ENCODE peak calls at places on chromosomes 4 and X, in four cellular contexts. O is trophoblast cell, E is mesenchymal stem cell, B is IMR-90. Q is an unnamed sample.

GRCh38 chr4:48129307-48130014 is 4.6 kb downstream of the TXK start:
- DNase-seq in O (no peak), E (no peak), B (no peak), Q (no peak)

GRCh38 chr4:24850669-24851068 is 55.3 kb downstream of the SOD3 start:
- DNase-seq in O (no peak), E (peak; percentile 82), B (peak; percentile 94), Q (no peak)

GRCh38 chrX:74178536-74178935 is 125.4 kb upstream of the ZCCHC13 start:
- DNase-seq in O (no peak), E (no peak), B (no peak), Q (peak; percentile 58)

GRCh38 chrX:38260231-38260630 is 39.6 kb upstream of the SRPX start:
- DNase-seq in O (no peak), E (peak; percentile 42), B (peak; percentile 11), Q (peak; percentile 35)

GRCh38 chrX:9899640-9900075 is 67.5 kb upstream of the CLDN34 start:
- DNase-seq in O (no peak), E (peak; percentile 62), B (peak; percentile 91), Q (no peak)

GRCh38 chr4:39228377-39228776 is 46.0 kb downstream of the WDR19 start:
- DNase-seq in O (no peak), E (no peak), B (no peak), Q (no peak)

GRCh38 chr4:75698162-75698962 is 25.2 kb upstream of the G3BP2 start:
- DNase-seq in O (no peak), E (no peak), B (no peak), Q (no peak)

GRCh38 chrX:136047001-136047642 is 61.9 kb downstream of the SLC9A6 start:
- DNase-seq in O (no peak), E (peak; percentile 47), B (peak; percentile 42), Q (no peak)

GRCh38 chr4:23819041-23819511 is 70.8 kb downstream of the PPARGC1A start:
- DNase-seq in O (peak; percentile 2), E (peak; percentile 68), B (peak; percentile 45), Q (no peak)

GRCh38 chr4:87304659-87305277 is 17.9 kb downstream of the HSD17B13 start:
- DNase-seq in O (no peak), E (peak; percentile 17), B (peak; percentile 35), Q (no peak)

GRCh38 chr4:117249333-117249732 is 164.0 kb upstream of the TRAM1L1 start:
- DNase-seq in O (no peak), E (no peak), B (no peak), Q (no peak)

GRCh38 chr4:142379277-142380051 is 466.6 kb downstream of the INPP4B start:
- DNase-seq in O (peak; percentile 74), E (peak; percentile 76), B (peak; percentile 90), Q (no peak)

GRCh38 chrX:153551135-153551534 is 33.7 kb downstream of the ATP2B3 start:
- DNase-seq in O (peak; percentile 69), E (peak; percentile 11), B (peak; percentile 17), Q (no peak)

GRCh38 chr4:68426516-68426915 is 20.7 kb upstream of the TMPRSS11E start:
- DNase-seq in O (no peak), E (no peak), B (no peak), Q (no peak)

GRCh38 chrX:138885886-138886285 is 174.4 kb upstream of the FGF13 start:
- DNase-seq in O (no peak), E (peak; percentile 0), B (no peak), Q (no peak)

GRCh38 chr4:25916870-25917269 is 2.9 kb downstream of the SMIM20 start:
- DNase-seq in O (no peak), E (no peak), B (no peak), Q (no peak)

GRCh38 chr4:184958127-184958806 is 60.0 kb upstream of the HELT start:
- DNase-seq in O (no peak), E (no peak), B (no peak), Q (peak; percentile 12)

GRCh38 chr4:6811165-6811564 is 28.6 kb downstream of the KIAA0232 start:
- DNase-seq in O (no peak), E (no peak), B (no peak), Q (no peak)

GRCh38 chrX:79604364-79604763 is 237.2 kb upstream of the ITM2A start:
- DNase-seq in O (no peak), E (no peak), B (no peak), Q (no peak)

GRCh38 chr4:136383126-136383525 is 1149.2 kb downstream of the PCDH18 start:
- DNase-seq in O (no peak), E (no peak), B (peak; percentile 13), Q (no peak)

GRCh38 chr4:4673070-4673469 is 131.2 kb upstream of the STX18 start:
- DNase-seq in O (peak; percentile 32), E (peak; percentile 36), B (no peak), Q (peak; percentile 97)

GRCh38 chrX:151697537-151697936 is 2.3 kb downstream of the PRRG3 start:
- DNase-seq in O (no peak), E (no peak), B (no peak), Q (no peak)

GRCh38 chr4:40924096-40924792 is 174.5 kb downstream of the NSUN7 start:
- DNase-seq in O (peak; percentile 48), E (peak; percentile 65), B (peak; percentile 49), Q (peak; percentile 63)

GRCh38 chrX:103730746-103731508 is 20.2 kb downstream of the TMEM31 start:
- DNase-seq in O (no peak), E (peak; percentile 66), B (peak; percentile 86), Q (no peak)

GRCh38 chr4:128450326-128451120 is 162.9 kb upstream of the PGRMC2 start:
- DNase-seq in O (peak; percentile 61), E (no peak), B (peak; percentile 26), Q (no peak)

GRCh38 chr4:139912423-139912822 is 241.6 kb downstream of the MAML3 start:
- DNase-seq in O (no peak), E (no peak), B (peak; percentile 50), Q (no peak)

GRCh38 chr4:4575284-4576211 is 33.7 kb upstream of the STX18 start:
- DNase-seq in O (peak; percentile 40), E (peak; percentile 72), B (peak; percentile 18), Q (peak; percentile 84)

GRCh38 chrX:12992544-12993118 is 17.7 kb downstream of the TMSB4X start:
- DNase-seq in O (no peak), E (no peak), B (no peak), Q (no peak)

GRCh38 chrX:19799319-19800182 is 87.8 kb downstream of the SH3KBP1 start:
- DNase-seq in O (no peak), E (no peak), B (peak; percentile 31), Q (no peak)

GRCh38 chrX:93538575-93538974 is 134.8 kb downstream of the NAP1L3 start:
- DNase-seq in O (no peak), E (no peak), B (no peak), Q (no peak)

GRCh38 chr4:66943117-66943516 is 602.2 kb downstream of the CENPC start:
- DNase-seq in O (no peak), E (no peak), B (no peak), Q (no peak)

GRCh38 chr4:123308667-123309066 is 87.9 kb upstream of the SPRY1 start:
- DNase-seq in O (no peak), E (no peak), B (no peak), Q (no peak)

GRCh38 chr4:163941221-163941865 is 446.9 kb downstream of the TMA16 start:
- DNase-seq in O (no peak), E (peak; percentile 2), B (no peak), Q (no peak)

GRCh38 chrX:50691820-50692219 is 122.2 kb downstream of the SHROOM4 start:
- DNase-seq in O (peak; percentile 3), E (peak; percentile 54), B (peak; percentile 48), Q (peak; percentile 33)

GRCh38 chr4:101265816-101266172 is 81.5 kb downstream of the PPP3CA start:
- DNase-seq in O (no peak), E (no peak), B (no peak), Q (no peak)

GRCh38 chrX:1361910-1362309 is 25.3 kb downstream of the IL3RA start:
- DNase-seq in O (no peak), E (no peak), B (no peak), Q (no peak)

GRCh38 chrX:66602381-66602938 is 36.4 kb downstream of the EDA2R start:
- DNase-seq in O (no peak), E (no peak), B (no peak), Q (no peak)

GRCh38 chrX:103647630-103648029 is 18.9 kb downstream of the TCEAL1 start:
- DNase-seq in O (no peak), E (no peak), B (no peak), Q (no peak)

DNA sequence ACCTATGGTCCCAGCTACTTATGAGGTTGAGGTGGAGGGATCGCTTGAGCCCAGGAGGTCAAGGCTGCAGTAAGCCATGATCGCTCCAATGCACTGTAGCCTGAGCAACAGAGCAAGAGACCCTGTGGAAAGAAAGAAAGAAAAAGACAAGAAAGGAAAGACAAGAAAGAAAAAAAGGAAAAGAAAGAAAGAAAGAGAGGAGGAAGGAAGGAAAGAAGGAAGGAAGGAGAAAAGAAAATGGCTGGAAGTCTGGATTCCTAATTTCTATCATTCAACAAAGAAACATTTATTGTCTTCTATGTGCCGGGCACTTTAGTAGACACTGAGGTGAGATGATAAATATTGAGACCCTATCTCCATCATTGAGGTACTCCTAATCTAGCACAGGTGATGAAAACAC is 26.8 kb upstream of the BCORL1 start:
- DNase-seq in O (no peak), E (no peak), B (no peak), Q (no peak)
- H3K27me3 ChIP-seq in O (no peaks in the 10 kb centered on the region), E (peaks cover 41% of the 10 kb centered on the region), B (peaks cover 9% of the 10 kb centered on the region), Q (peaks cover 65% of the 10 kb centered on the region)

DNA sequence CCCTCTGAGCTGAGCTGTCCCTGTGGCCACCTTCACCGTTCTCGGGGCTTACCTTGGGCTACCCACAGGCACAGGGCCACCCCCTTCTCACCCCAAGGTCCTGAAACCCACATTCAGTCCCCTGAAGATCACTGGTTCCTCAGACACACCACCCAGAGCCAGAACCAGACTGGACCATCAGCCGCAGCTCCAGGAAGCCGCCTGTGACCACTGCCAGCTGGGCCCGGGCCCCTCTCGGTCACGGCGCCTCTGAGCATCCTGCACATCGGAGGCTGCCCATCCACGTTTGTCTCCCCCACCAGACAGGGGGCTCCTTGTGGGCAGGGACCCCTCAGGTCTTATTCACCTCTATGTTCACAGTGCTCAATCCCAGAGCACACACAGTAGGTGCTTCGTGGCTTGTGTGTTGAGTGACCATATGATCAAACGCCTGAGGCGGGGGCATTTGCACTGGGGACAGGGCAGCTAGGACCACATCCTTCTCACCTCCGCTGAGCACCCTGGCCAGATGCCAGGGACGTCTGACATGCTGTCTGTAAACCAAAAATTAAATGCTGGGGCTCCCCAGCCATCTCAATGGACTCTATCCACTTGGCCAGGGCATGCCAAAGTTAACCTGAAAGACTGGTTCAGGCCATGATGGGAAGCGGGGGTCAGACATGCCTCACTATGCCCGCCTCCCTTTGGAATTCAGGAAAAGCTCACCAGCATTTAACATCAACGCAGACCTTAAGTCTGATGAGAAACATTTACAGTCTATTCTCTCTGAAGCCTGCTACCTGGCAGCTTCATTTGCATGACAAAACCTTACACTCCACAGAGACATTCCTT is 109.4 kb upstream of the AFAP1 start:
- DNase-seq in O (no peak), E (no peak), B (no peak), Q (peak; percentile 74)
- H3K14ac ChIP-seq in O (no peak overlapping the region), E (no peak overlapping the region), B (no peak overlapping the region), Q (peak overlapping the region; percentile 96)

GRCh38 chr4:164956766-164957643 is 20.5 kb downstream of the TRIM61 start:
- DNase-seq in O (peak; percentile 80), E (peak; percentile 68), B (peak; percentile 65), Q (peak; percentile 89)
- H4K8ac ChIP-seq in O (peak overlapping the region; percentile 99), E (peak overlapping the region; percentile 99), B (peak overlapping the region; percentile 90), Q (no peak overlapping the region)

GRCh38 chr4:183469327-183469726 is 24.9 kb downstream of the CDKN2AIP start:
- DNase-seq in O (no peak), E (peak; percentile 27), B (no peak), Q (no peak)

GRCh38 chr4:183468210-183469095 is 24.0 kb downstream of the CDKN2AIP start:
- DNase-seq in O (no peak), E (peak; percentile 54), B (peak; percentile 54), Q (no peak)

GRCh38 chr4:183469936-183470335 is 25.5 kb downstream of the CDKN2AIP start:
- DNase-seq in O (no peak), E (peak; percentile 10), B (peak; percentile 61), Q (no peak)

GRCh38 chr4:183467246-183467645 is 22.8 kb downstream of the CDKN2AIP start:
- DNase-seq in O (no peak), E (no peak), B (no peak), Q (no peak)

GRCh38 chr4:183471960-183472708 is 27.7 kb downstream of the CDKN2AIP start:
- DNase-seq in O (peak; percentile 85), E (peak; percentile 75), B (peak; percentile 66), Q (peak; percentile 65)
- H3K27me3 ChIP-seq in O (no peaks in the 10 kb centered on the region), E (no peaks in the 10 kb centered on the region), B (no peaks in the 10 kb centered on the region), Q (no peaks in the 10 kb centered on the region)

Q was measured in H9.